ENCODE peak calls at places on chromosomes 2 and 18, in six cellular contexts. R is GM19239; E is effector CD4-positive, alpha-beta T cell; L is ELR; P is NCI-H2029; V is Karpas-422. T is an unnamed sample.

GRCh38 chr2:223846524-223846923 is 9.1 kb upstream of the AP1S3 start:
- DNase-seq in L (peak), V (no peak), P (no peak), E (no peak), R (no peak), T (no peak)

GRCh38 chr18:24839991-24840390 is 379.6 kb downstream of the HRH4 start:
- DNase-seq in R (no peak), P (no peak), L (no peak), E (no peak), V (no peak), T (no peak)

GRCh38 chr2:180907731-180908130 is 72.7 kb upstream of the UBE2E3 start:
- DNase-seq in R (no peak), V (no peak), L (peak), E (no peak), P (no peak), T (no peak)

GRCh38 chr2:237393523-237393922 is 20.4 kb downstream of the COL6A3 start:
- DNase-seq in V (no peak), R (no peak), P (no peak), L (peak), E (no peak), T (no peak)

GRCh38 chr2:179275280-179276013 is 10.8 kb upstream of the SESTD1 start:
- DNase-seq in R (no peak), V (no peak), L (no peak), E (no peak), P (no peak), T (no peak)

GRCh38 chr2:48316753-48317750 is 212.9 kb upstream of the STON1 start:
- DNase-seq in E (no peak), V (no peak), L (no peak), P (no peak), R (no peak), T (no peak)

GRCh38 chr2:34261701-34262100 is 662.6 kb upstream of the FAM98A start:
- DNase-seq in P (no peak), V (no peak), E (no peak), L (no peak), R (no peak), T (no peak)

GRCh38 chr2:167406558-167406957 is 518.3 kb downstream of the XIRP2 start:
- DNase-seq in R (no peak), P (no peak), E (no peak), L (peak), V (no peak), T (no peak)

GRCh38 chr2:15058015-15058414 is 425.5 kb downstream of the LRATD1 start:
- DNase-seq in P (no peak), V (peak), R (peak), L (peak), E (no peak), T (no peak)

GRCh38 chr2:216163518-216163917 is 54.4 kb downstream of the XRCC5 start:
- DNase-seq in R (no peak), V (no peak), E (no peak), L (no peak), P (no peak), T (no peak)

GRCh38 chr18:396251-396555 is 104.3 kb downstream of the COLEC12 start:
- DNase-seq in P (no peak), L (no peak), E (no peak), V (no peak), R (no peak), T (no peak)

GRCh38 chr2:49294225-49294624 is 139.9 kb upstream of the FSHR start:
- DNase-seq in R (no peak), L (no peak), P (no peak), E (no peak), V (no peak), T (no peak)

GRCh38 chr2:1140389-1141003 is 189.8 kb downstream of the SNTG2 start:
- DNase-seq in P (no peak), L (peak), R (peak), E (peak), V (peak), T (peak)

GRCh38 chr2:80238692-80239469 is 65.7 kb downstream of the LRRTM1 start:
- DNase-seq in L (peak), V (peak), P (no peak), R (no peak), E (no peak), T (peak)

GRCh38 chr2:139968588-139968987 is 1188.4 kb upstream of the NXPH2 start:
- DNase-seq in L (no peak), V (no peak), P (no peak), R (no peak), E (no peak), T (no peak)

GRCh38 chr2:97900806-97901205 is 94.9 kb downstream of the TMEM131 start:
- DNase-seq in L (peak), R (no peak), E (no peak), P (no peak), V (no peak), T (no peak)